ENCODE peak calls at places on chromosomes 13 and 19, in four cellular contexts. One of them, this sample, is unnamed.

GRCh38 chr19:927707-928401 is 2.0 kb downstream of the ARID3A start:
- DNase-seq in spleen: no peak
- DNase-seq in prostate gland: no peak
- DNase-seq in GM23338: peak; percentile 54
- DNase-seq in this sample: no peak

GRCh38 chr19:19777692-19778091 is 43.9 kb downstream of the ZNF506 start:
- DNase-seq in spleen: no peak
- DNase-seq in prostate gland: no peak
- DNase-seq in GM23338: no peak
- DNase-seq in this sample: no peak

GRCh38 chr13:43331676-43332075 is 308.3 kb downstream of the DNAJC15 start:
- DNase-seq in spleen: no peak
- DNase-seq in prostate gland: peak; percentile 28
- DNase-seq in GM23338: no peak
- DNase-seq in this sample: no peak

GRCh38 chr13:65057986-65058385 is 2172.2 kb downstream of the PCDH9 start:
- DNase-seq in spleen: no peak
- DNase-seq in prostate gland: no peak
- DNase-seq in GM23338: no peak
- DNase-seq in this sample: no peak

GRCh38 chr13:94886191-94886590 is 173.8 kb upstream of the SOX21 start:
- DNase-seq in spleen: no peak
- DNase-seq in prostate gland: no peak
- DNase-seq in GM23338: no peak
- DNase-seq in this sample: no peak

GRCh38 chr13:97430296-97430695 is 3.7 kb upstream of the RAP2A start:
- DNase-seq in spleen: no peak
- DNase-seq in prostate gland: no peak
- DNase-seq in GM23338: no peak
- DNase-seq in this sample: no peak

GRCh38 chr13:84430015-84430414 is 547.7 kb upstream of the SLITRK1 start:
- DNase-seq in spleen: no peak
- DNase-seq in prostate gland: no peak
- DNase-seq in GM23338: no peak
- DNase-seq in this sample: no peak

GRCh38 chr19:55069137-55069858 is 6.3 kb upstream of the RDH13 start:
- DNase-seq in spleen: no peak
- DNase-seq in prostate gland: peak; percentile 77
- DNase-seq in GM23338: peak; percentile 81
- DNase-seq in this sample: no peak

GRCh38 chr19:5743640-5744039 is 23.2 kb downstream of the CATSPERD start:
- DNase-seq in spleen: no peak
- DNase-seq in prostate gland: no peak
- DNase-seq in GM23338: no peak
- DNase-seq in this sample: no peak

GRCh38 chr13:44930907-44931676 is 58.2 kb downstream of the NUFIP1 start:
- DNase-seq in spleen: no peak
- DNase-seq in prostate gland: no peak
- DNase-seq in GM23338: peak; percentile 50
- DNase-seq in this sample: no peak

GRCh38 chr13:35621989-35622388 is 145.5 kb upstream of the MAB21L1 start:
- DNase-seq in spleen: no peak
- DNase-seq in prostate gland: no peak
- DNase-seq in GM23338: no peak
- DNase-seq in this sample: no peak

GRCh38 chr13:65789815-65790214 is 1440.3 kb downstream of the PCDH9 start:
- DNase-seq in spleen: no peak
- DNase-seq in prostate gland: no peak
- DNase-seq in GM23338: no peak
- DNase-seq in this sample: no peak

GRCh38 chr19:38267780-38268430 is 3.5 kb downstream of the SPINT2 start:
- DNase-seq in spleen: no peak
- DNase-seq in prostate gland: peak; percentile 51
- DNase-seq in GM23338: peak; percentile 38
- DNase-seq in this sample: no peak

GRCh38 chr19:38265213-38265861 is 964 bp downstream of the SPINT2 start:
- DNase-seq in spleen: no peak
- DNase-seq in prostate gland: no peak
- DNase-seq in GM23338: peak; percentile 62
- DNase-seq in this sample: no peak

GRCh38 chr19:38266070-38266469 is 1.7 kb downstream of the SPINT2 start:
- DNase-seq in spleen: no peak
- DNase-seq in prostate gland: no peak
- DNase-seq in GM23338: no peak
- DNase-seq in this sample: no peak

GRCh38 chr19:38268539-38268938 is 4.2 kb downstream of the SPINT2 start:
- DNase-seq in spleen: no peak
- DNase-seq in prostate gland: no peak
- DNase-seq in GM23338: no peak
- DNase-seq in this sample: no peak

DNA sequence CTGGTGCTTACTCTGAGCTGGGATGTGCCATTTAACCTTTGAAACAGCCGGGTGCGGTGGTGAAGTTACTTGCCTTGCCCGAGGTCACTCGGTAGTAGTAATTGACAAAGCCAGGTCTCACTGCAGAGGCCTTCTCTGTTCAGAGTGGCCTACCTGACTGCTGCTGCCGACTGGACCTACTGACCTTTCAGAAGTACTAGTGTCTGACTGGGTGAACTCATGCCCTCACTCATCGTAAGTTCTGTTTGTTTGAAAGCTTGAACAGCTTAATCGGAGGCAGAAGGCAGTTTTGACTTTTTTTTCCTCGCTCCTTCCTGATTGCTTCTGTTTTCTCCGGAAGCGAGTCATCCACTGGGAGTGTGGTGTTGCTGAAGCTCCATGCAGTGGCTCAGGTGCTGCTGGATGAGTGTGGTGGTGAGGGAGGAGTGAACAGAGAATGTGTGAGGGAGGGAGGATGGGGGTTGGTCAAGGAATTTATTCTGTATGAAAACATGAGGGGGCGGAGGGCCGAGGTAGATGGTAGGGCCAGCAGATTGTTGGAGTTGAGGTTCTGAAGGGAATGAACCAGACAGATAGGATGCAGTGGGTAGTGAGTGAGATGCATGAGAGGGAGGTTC is 2.7 kb downstream of the SPINT2 start:
- DNase-seq in spleen: no peak
- DNase-seq in prostate gland: no peak
- DNase-seq in GM23338: no peak
- DNase-seq in this sample: no peak
- TF ChIP-seq POLR2AphosphoS5 in spleen: no peak
- TF ChIP-seq POLR2AphosphoS5 in prostate gland: no peak
- TF ChIP-seq POLR2AphosphoS5 in GM23338: no peak
- TF ChIP-seq POLR2AphosphoS5 in this sample: no peak

GRCh38 chr13:51643882-51644281 is 59.6 kb downstream of the WDFY2 start:
- DNase-seq in spleen: no peak
- DNase-seq in prostate gland: no peak
- DNase-seq in GM23338: no peak
- DNase-seq in this sample: no peak

GRCh38 chr13:51644649-51645048 is 60.4 kb downstream of the WDFY2 start:
- DNase-seq in spleen: no peak
- DNase-seq in prostate gland: no peak
- DNase-seq in GM23338: no peak
- DNase-seq in this sample: no peak

GRCh38 chr13:51646041-51646670 is 61.9 kb downstream of the WDFY2 start:
- DNase-seq in spleen: no peak
- DNase-seq in prostate gland: no peak
- DNase-seq in GM23338: peak; percentile 50
- DNase-seq in this sample: no peak

GRCh38 chr13:51645154-51645650 is 60.9 kb downstream of the WDFY2 start:
- DNase-seq in spleen: no peak
- DNase-seq in prostate gland: no peak
- DNase-seq in GM23338: peak; percentile 65
- DNase-seq in this sample: no peak

DNA sequence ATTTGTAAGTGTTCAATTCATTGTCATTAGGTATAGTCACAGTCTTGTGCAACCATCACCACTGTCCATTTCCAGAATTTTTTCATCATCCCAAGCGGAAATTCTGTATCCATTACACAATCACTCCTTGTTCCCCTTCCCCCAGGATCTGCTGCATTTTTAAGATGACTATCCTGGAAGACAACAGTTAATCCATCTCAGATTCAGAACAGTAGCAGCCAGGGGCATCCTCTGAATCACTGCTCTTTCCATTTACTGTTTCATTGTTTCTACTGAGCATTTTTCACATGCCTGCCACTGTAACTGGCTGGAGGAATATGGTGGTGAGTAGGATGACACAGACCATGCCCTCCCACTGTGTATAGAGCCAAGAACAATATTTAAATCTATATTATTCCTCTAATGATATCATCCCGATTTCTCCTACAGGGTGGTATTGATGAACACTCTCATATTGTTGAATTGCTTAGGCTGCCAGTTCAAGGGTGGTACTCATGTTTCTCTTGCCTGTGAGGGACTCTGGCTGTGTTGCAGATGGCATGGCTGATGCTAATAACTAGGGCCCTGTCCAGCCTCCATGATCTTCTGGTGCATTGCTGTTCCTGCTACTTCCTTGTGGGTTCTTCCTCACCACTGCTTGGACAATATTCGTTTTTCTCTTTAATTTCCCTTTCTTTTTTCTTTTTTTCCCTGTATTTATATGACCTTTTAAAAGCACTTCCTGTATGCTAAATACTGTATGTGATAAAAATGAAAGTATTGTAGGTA is 59.0 kb downstream of the WDFY2 start:
- DNase-seq in spleen: no peak
- DNase-seq in prostate gland: no peak
- DNase-seq in GM23338: peak; percentile 44
- DNase-seq in this sample: no peak
- TF ChIP-seq POLR2AphosphoS5 in spleen: no peak
- TF ChIP-seq POLR2AphosphoS5 in prostate gland: no peak
- TF ChIP-seq POLR2AphosphoS5 in GM23338: no peak
- TF ChIP-seq POLR2AphosphoS5 in this sample: no peak

GRCh38 chr13:46749951-46750350 is 47.0 kb downstream of the ESD start:
- DNase-seq in spleen: no peak
- DNase-seq in prostate gland: no peak
- DNase-seq in GM23338: no peak
- DNase-seq in this sample: no peak

GRCh38 chr13:46753917-46754316 is 43.0 kb downstream of the ESD start:
- DNase-seq in spleen: no peak
- DNase-seq in prostate gland: no peak
- DNase-seq in GM23338: no peak
- DNase-seq in this sample: no peak

GRCh38 chr13:46754812-46755211 is 42.1 kb downstream of the ESD start:
- DNase-seq in spleen: no peak
- DNase-seq in prostate gland: no peak
- DNase-seq in GM23338: no peak
- DNase-seq in this sample: no peak

GRCh38 chr13:46753137-46753536 is 43.8 kb downstream of the ESD start:
- DNase-seq in spleen: no peak
- DNase-seq in prostate gland: no peak
- DNase-seq in GM23338: no peak
- DNase-seq in this sample: no peak

GRCh38 chr13:46751811-46752635 is 44.9 kb downstream of the ESD start:
- DNase-seq in spleen: peak; percentile 77
- DNase-seq in prostate gland: no peak
- DNase-seq in GM23338: peak; percentile 13
- DNase-seq in this sample: peak; percentile 2
- TF ChIP-seq POLR2AphosphoS5 in spleen: no peak
- TF ChIP-seq POLR2AphosphoS5 in prostate gland: no peak
- TF ChIP-seq POLR2AphosphoS5 in GM23338: no peak
- TF ChIP-seq POLR2AphosphoS5 in this sample: peak; percentile 77

DNA sequence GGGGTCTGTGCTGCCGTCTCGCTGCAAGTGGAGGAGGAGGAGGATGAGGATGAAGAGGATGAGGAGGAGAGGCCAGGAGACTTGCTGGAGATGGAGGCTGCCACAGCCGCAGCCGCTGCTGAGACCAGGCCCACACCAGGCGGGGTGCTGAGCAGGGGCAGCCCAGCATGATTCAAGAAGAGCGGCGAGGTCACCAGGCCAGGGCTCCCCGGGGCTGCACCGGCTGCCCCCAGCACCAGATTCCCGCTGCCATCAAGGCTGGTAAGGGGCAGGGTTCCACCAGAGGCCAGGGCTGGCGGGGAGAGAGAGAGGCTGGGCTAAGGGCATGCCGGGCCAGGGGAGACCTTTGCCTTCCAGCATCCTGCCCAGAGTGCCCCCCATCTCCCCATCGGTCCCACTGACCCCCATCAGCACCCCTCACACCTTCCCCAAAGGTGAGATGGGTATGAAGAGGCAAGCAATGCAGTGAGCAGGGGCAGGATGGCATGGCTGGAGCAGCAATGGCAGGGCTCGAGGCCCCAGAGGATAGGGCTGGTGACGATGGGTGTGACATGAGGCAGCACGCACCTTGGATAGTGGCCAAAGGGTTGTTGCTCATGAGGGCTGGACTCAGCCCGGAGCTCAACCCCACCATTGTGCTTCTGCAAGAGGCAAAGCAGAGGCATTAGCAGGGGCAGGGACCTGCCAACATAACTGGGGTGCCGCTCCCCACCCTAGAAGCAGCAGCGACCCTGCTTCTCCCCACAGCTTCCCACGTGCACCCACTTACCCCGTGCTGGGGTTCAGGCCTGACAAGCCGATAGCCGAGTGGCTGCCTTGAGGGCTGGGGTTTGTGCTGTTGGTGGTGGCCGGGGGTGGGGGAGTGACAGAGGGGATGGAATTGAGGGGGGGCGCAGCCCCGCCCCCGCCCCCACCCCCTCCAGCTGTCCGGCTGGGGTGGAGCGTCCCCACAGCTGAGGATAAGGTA is 15.6 kb downstream of the ZNF574 start:
- DNase-seq in spleen: peak; percentile 80
- DNase-seq in prostate gland: no peak
- DNase-seq in GM23338: no peak
- DNase-seq in this sample: no peak
- TF ChIP-seq POLR2AphosphoS5 in spleen: peak; percentile 61
- TF ChIP-seq POLR2AphosphoS5 in prostate gland: no peak
- TF ChIP-seq POLR2AphosphoS5 in GM23338: no peak
- TF ChIP-seq POLR2AphosphoS5 in this sample: no peak

GRCh38 chr19:38714354-38714778 is 29.9 kb downstream of the CAPN12 start:
- DNase-seq in spleen: no peak
- DNase-seq in prostate gland: no peak
- DNase-seq in GM23338: no peak
- DNase-seq in this sample: no peak
- TF ChIP-seq POLR2AphosphoS5 in spleen: peak; percentile 67
- TF ChIP-seq POLR2AphosphoS5 in prostate gland: no peak
- TF ChIP-seq POLR2AphosphoS5 in GM23338: no peak
- TF ChIP-seq POLR2AphosphoS5 in this sample: no peak

GRCh38 chr13:50916701-50917184 is 7.2 kb downstream of the RNASEH2B start:
- DNase-seq in spleen: no peak
- DNase-seq in prostate gland: no peak
- DNase-seq in GM23338: no peak
- DNase-seq in this sample: no peak
- TF ChIP-seq POLR2AphosphoS5 in spleen: no peak
- TF ChIP-seq POLR2AphosphoS5 in prostate gland: no peak
- TF ChIP-seq POLR2AphosphoS5 in GM23338: no peak
- TF ChIP-seq POLR2AphosphoS5 in this sample: no peak

GRCh38 chr13:106450991-106451390 is 84.5 kb downstream of the EFNB2 start:
- DNase-seq in spleen: no peak
- DNase-seq in prostate gland: no peak
- DNase-seq in GM23338: no peak
- DNase-seq in this sample: no peak

GRCh38 chr13:106455777-106456176 is 79.7 kb downstream of the EFNB2 start:
- DNase-seq in spleen: no peak
- DNase-seq in prostate gland: no peak
- DNase-seq in GM23338: no peak
- DNase-seq in this sample: no peak

GRCh38 chr13:106449096-106449495 is 86.4 kb downstream of the EFNB2 start:
- DNase-seq in spleen: no peak
- DNase-seq in prostate gland: no peak
- DNase-seq in GM23338: no peak
- DNase-seq in this sample: no peak

GRCh38 chr13:106455190-106455589 is 80.3 kb downstream of the EFNB2 start:
- DNase-seq in spleen: no peak
- DNase-seq in prostate gland: no peak
- DNase-seq in GM23338: no peak
- DNase-seq in this sample: no peak

GRCh38 chr13:106453101-106453500 is 82.4 kb downstream of the EFNB2 start:
- DNase-seq in spleen: no peak
- DNase-seq in prostate gland: no peak
- DNase-seq in GM23338: no peak
- DNase-seq in this sample: no peak
- TF ChIP-seq POLR2AphosphoS5 in spleen: no peak
- TF ChIP-seq POLR2AphosphoS5 in prostate gland: no peak
- TF ChIP-seq POLR2AphosphoS5 in GM23338: no peak
- TF ChIP-seq POLR2AphosphoS5 in this sample: no peak

This sample was measured in GM12891.